ENCODE peak calls at places on chromosomes 12 and 14, in five cellular contexts. O is body of pancreas, G is heart left ventricle, B is lower leg skin, P is A549. Z is an unnamed sample.

GRCh38 chr14:32259368-32260013 is 56.4 kb upstream of the RNU6-8 start:
- DNase-seq in G (no peak), P (peak; percentile 41), B (no peak), O (no peak), Z (no peak)

GRCh38 chr14:96166475-96167223 is 38.0 kb upstream of the BDKRB2 start:
- DNase-seq in G (no peak), P (no peak), B (no peak), O (no peak), Z (no peak)

GRCh38 chr12:124550123-124551089 is 17.0 kb downstream of the NCOR2 start:
- DNase-seq in G (no peak), B (no peak), P (no peak), O (no peak), Z (no peak)

GRCh38 chr12:46292754-46293402 is 24.0 kb upstream of the SLC38A1 start:
- DNase-seq in G (no peak), P (no peak), B (no peak), O (no peak), Z (no peak)

GRCh38 chr14:99393059-99393655 is 87.5 kb downstream of the SETD3 start:
- DNase-seq in P (peak; percentile 56), O (peak; percentile 27), B (peak; percentile 4), G (no peak), Z (no peak)

GRCh38 chr12:49582201-49582600 is 14.3 kb upstream of the MCRS1 start:
- DNase-seq in P (no peak), O (no peak), G (no peak), B (no peak), Z (no peak)

GRCh38 chr12:4828176-4828575 is 81.5 kb upstream of the KCNA1 start:
- DNase-seq in G (no peak), P (no peak), B (no peak), O (no peak), Z (no peak)

GRCh38 chr12:15590180-15590826 is 198.9 kb downstream of the EPS8 start:
- DNase-seq in B (peak; percentile 63), P (peak; percentile 80), O (peak; percentile 74), G (peak; percentile 44), Z (peak; percentile 39)

GRCh38 chr12:47817272-47818006 is 2.3 kb downstream of the HDAC7 start:
- DNase-seq in O (no peak), G (no peak), P (no peak), B (no peak), Z (no peak)

GRCh38 chr14:95183532-95184412 is 26.4 kb upstream of the DICER1 start:
- DNase-seq in G (no peak), P (no peak), B (no peak), O (no peak), Z (no peak)

DNA sequence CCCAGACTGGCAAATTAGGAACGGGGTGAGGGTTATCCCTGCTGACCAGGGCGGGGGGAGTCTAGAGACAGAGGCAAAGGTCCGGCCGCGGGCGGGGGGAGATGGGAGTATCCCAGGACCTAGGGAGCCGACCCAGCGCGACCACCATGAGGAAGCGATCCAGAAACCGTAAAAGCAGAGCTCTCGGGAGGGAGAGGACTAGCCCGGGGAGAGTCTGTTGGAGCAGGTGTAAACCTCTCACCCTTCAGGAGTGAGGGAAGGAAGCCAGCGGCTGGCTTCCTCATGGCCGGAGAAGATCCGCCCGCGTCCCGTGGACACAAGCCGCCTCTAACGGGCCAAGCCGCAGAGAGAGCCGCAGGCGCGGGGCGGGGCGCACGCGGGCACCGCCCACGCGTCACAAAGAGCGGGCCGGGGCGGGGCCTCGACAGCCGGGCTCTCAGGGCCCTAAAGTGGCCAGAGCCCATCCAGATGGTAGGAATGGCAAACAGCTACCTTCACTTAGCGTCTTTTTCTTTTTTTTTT is at the start of gene ACRBP:
- DNase-seq in G (peak; percentile 90), P (no peak), B (peak; percentile 68), O (peak; percentile 86), Z (peak; percentile 79)
- TF ChIP-seq POLR2A in G (peak; percentile 37), P (no peak), B (no peak), O (no peak), Z (no peak)

DNA sequence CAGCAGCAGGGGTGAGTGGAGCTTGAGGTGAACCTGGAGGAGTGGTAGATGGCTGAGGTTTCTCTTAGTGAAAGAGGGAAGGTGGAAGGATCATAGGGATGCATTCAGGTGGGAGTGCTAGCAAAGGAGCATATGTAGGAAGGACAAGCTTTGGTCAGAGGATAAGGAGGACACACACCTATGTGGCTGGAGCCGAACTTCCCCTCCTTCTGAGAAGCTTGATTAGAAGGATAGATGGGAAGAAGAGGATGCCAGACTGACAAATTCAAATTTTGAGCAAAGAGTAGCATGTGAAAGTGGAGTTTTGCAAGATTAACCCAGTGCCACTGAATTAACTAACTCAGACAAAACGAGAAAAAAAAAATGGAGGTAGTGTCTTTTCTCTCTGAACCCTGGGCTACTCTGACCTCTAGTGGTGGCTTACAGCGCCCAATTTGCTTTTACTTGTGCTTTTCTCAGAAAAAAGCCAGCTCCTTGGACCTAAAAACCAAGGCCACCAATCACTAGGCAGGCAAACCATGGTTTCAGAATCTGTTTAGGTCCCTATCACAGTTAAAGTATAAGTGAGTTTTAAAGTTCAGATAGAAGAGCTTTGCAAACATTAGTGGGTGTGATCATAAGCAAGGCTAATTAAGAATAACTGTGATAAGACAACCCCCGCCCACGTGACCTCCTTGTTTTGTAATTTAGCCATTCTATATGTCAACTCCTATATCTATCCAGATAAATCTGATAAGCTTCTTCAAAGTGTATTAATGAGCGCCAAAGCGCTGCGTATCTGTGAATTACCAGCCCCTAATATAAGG is 15.5 kb downstream of the EMP1 start:
- DNase-seq in G (peak; percentile 38), P (peak; percentile 78), B (no peak), O (peak; percentile 79), Z (no peak)
- TF ChIP-seq POLR2A in G (no peak), P (no peak), B (no peak), O (no peak), Z (no peak)

GRCh38 chr12:89179983-89180382 is 172.3 kb downstream of the DUSP6 start:
- DNase-seq in P (peak; percentile 82), G (peak; percentile 35), O (peak; percentile 69), B (peak; percentile 92), Z (peak; percentile 48)
- TF ChIP-seq POLR2A in P (no peak), G (no peak), O (no peak), B (no peak), Z (no peak)

GRCh38 chr12:30754750-30755394 is at the start of gene CAPRIN2:
- DNase-seq in P (peak; percentile 97), O (peak; percentile 97), G (peak; percentile 98), B (peak; percentile 92), Z (peak; percentile 92)

GRCh38 chr12:30753233-30753632 is 1.5 kb downstream of the CAPRIN2 start:
- DNase-seq in O (no peak), G (no peak), B (no peak), P (peak; percentile 60), Z (no peak)

GRCh38 chr12:30755395-30755762 is 628 bp upstream of the CAPRIN2 start:
- DNase-seq in O (no peak), G (no peak), B (no peak), P (peak; percentile 2), Z (no peak)

GRCh38 chr12:30754383-30754749 is 385 bp downstream of the CAPRIN2 start:
- DNase-seq in O (no peak), G (no peak), B (no peak), P (peak; percentile 34), Z (no peak)

GRCh38 chr12:30753761-30754382 is 879 bp downstream of the CAPRIN2 start:
- DNase-seq in B (peak; percentile 19), O (no peak), P (peak; percentile 19), G (no peak), Z (no peak)
- TF ChIP-seq POLR2A in B (no peak), O (no peak), P (no peak), G (no peak), Z (no peak)

GRCh38 chr12:6765048-6765633 is 1.0 kb upstream of the PTMS start:
- DNase-seq in O (no peak), G (no peak), B (no peak), P (peak; percentile 46), Z (no peak)

GRCh38 chr12:6767301-6767591 is 1.1 kb downstream of the PTMS start:
- DNase-seq in B (no peak), P (no peak), O (no peak), G (no peak), Z (no peak)

GRCh38 chr12:6767592-6768384 is 1.6 kb downstream of the PTMS start:
- DNase-seq in P (no peak), O (no peak), G (no peak), B (no peak), Z (no peak)

GRCh38 chr12:6765634-6766581 is at the start of gene PTMS:
- DNase-seq in O (peak; percentile 76), P (peak; percentile 99), G (peak; percentile 87), B (peak; percentile 62), Z (peak; percentile 90)

DNA sequence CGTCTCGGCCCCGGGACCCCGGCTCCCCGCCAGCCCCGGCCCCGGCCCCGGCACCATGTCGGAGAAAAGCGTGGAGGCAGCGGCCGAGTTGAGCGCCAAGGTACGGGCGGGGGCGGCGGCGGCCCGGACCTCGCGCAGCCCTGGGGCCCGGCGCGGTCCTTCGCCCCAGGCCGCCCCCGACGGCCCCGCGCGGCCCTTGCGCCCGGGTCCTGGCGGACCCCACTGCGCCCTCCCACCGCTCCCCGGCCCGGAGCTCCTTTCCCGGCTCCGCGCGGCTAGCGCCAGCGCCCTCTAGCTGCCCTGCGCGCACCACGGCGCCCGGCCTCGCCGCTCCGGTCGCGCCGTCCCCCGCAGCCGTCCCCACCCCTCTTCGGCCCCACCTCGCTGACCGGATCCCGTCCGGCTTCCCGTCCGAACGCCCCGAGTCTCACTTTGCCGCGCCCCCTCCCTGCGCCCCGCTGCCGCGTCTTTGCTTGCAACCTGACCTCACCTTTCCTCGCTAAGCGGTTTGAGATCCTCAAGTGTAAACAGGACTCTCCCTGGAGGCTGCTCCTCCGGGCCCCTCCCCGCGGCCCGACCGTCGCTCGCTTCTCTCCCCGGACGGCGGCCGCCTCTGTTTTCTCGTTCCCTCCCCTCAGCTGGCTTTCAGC is 613 bp downstream of the PTMS start:
- DNase-seq in G (peak; percentile 88), B (peak; percentile 73), O (peak; percentile 81), P (peak; percentile 68), Z (peak; percentile 74)
- TF ChIP-seq POLR2A in G (peak; percentile 23), B (no peak), O (peak; percentile 30), P (no peak), Z (no peak)

DNA sequence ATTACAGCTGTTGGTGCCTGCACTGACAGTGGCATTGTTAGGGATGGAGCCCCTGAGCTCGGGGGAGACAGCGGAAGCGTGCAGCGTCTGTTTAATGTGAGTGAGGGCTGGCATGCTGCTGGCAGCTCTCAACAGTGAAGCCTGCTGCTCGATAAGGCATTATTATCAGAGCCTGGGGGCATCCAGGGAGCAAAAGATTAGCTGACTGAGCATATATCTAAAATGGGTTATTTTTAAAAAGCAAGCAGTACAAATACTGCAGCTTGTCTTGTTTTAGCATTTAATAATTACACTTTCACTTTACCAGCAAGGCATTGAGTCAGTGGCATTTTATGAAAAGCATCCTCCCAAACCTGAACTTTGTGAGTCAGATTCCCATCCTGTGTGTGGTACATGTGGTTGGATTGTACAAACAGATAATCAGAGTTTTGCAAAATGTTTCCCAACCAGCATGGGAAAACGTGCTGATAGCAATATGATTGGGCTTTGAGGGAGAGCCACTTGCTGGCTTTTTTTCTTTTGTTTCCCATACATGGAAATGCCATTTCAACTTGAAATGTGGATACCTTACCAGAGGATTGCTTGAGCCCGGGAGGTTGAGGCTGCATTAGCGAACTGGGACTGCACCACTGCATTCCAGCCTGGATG is 150.8 kb downstream of the PRKCH start:
- DNase-seq in G (peak; percentile 71), O (peak; percentile 39), P (peak; percentile 89), B (no peak), Z (no peak)
- TF ChIP-seq POLR2A in G (no peak), O (no peak), P (no peak), B (no peak), Z (no peak)

Z was measured in breast epithelium.